ENCODE peak calls at places on chromosomes 1 and 21, in four cellular contexts. F, H, J and L are unnamed samples.

GRCh38 chr1:167881069-167881468 is 32.9 kb downstream of the ADCY10 start:
- DNase-seq in F (no peak), H (no peak), J (no peak), L (no peak)

GRCh38 chr1:181479137-181479745 is 4.1 kb upstream of the CACNA1E start:
- DNase-seq in F (no peak), H (peak), J (peak), L (peak)

GRCh38 chr1:48654606-48655210 is 122.0 kb downstream of the BEND5 start:
- DNase-seq in F (no peak), H (no peak), J (no peak), L (no peak)

GRCh38 chr1:8889103-8889846 is 10.8 kb upstream of the ENO1 start:
- DNase-seq in F (no peak), H (no peak), J (no peak), L (no peak)

GRCh38 chr1:44571712-44572571 is 102.3 kb downstream of the TMEM53 start:
- DNase-seq in F (no peak), H (no peak), J (no peak), L (no peak)

GRCh38 chr1:89552481-89553194 is 28.0 kb downstream of the LRRC8B start:
- DNase-seq in F (no peak), H (no peak), J (no peak), L (no peak)

GRCh38 chr1:182069028-182069466 is 7.5 kb upstream of the ZNF648 start:
- DNase-seq in F (peak), H (peak), J (no peak), L (peak)

GRCh38 chr1:40646385-40646784 is 19.1 kb downstream of the RIMS3 start:
- DNase-seq in F (no peak), H (no peak), J (no peak), L (no peak)

GRCh38 chr1:38944547-38944946 is 2.9 kb upstream of the RHBDL2 start:
- DNase-seq in F (no peak), H (no peak), J (no peak), L (no peak)

GRCh38 chr21:39934895-39935294 is 67.7 kb downstream of the PCP4 start:
- DNase-seq in F (no peak), H (no peak), J (no peak), L (no peak)